ENCODE peak calls at places on chromosome 20, in four cellular contexts. One of them, this sample, is unnamed.

GRCh38 chr20:44028341-44028715 is 113.7 kb downstream of the TOX2 start:
- DNase-seq in heart left ventricle: no peak
- DNase-seq in tibial artery: no peak
- DNase-seq in CD8-positive, alpha-beta memory T cell: no peak
- DNase-seq in this sample: no peak

GRCh38 chr20:52003976-52004375 is 187.6 kb downstream of the ZFP64 start:
- DNase-seq in CD8-positive, alpha-beta memory T cell: no peak
- DNase-seq in heart left ventricle: no peak
- DNase-seq in tibial artery: no peak
- DNase-seq in this sample: no peak

GRCh38 chr20:4987130-4987529 is 14.2 kb downstream of the SLC23A2 start:
- DNase-seq in heart left ventricle: no peak
- DNase-seq in tibial artery: no peak
- DNase-seq in CD8-positive, alpha-beta memory T cell: no peak
- DNase-seq in this sample: no peak

GRCh38 chr20:32621071-32621913 is 36.2 kb upstream of the NOL4L start:
- DNase-seq in heart left ventricle: no peak
- DNase-seq in CD8-positive, alpha-beta memory T cell: no peak
- DNase-seq in tibial artery: no peak
- DNase-seq in this sample: no peak

GRCh38 chr20:58048096-58048702 is 180.3 kb downstream of the ANKRD60 start:
- DNase-seq in heart left ventricle: no peak
- DNase-seq in tibial artery: no peak
- DNase-seq in CD8-positive, alpha-beta memory T cell: no peak
- DNase-seq in this sample: no peak

GRCh38 chr20:50019466-50020256 is 36.9 kb downstream of the SNAI1 start:
- DNase-seq in tibial artery: no peak
- DNase-seq in heart left ventricle: peak; percentile 32
- DNase-seq in CD8-positive, alpha-beta memory T cell: no peak
- DNase-seq in this sample: peak; percentile 87

GRCh38 chr20:47392015-47392720 is 35.7 kb upstream of the ZMYND8 start:
- DNase-seq in heart left ventricle: no peak
- DNase-seq in CD8-positive, alpha-beta memory T cell: no peak
- DNase-seq in tibial artery: no peak
- DNase-seq in this sample: peak; percentile 89

GRCh38 chr20:49948809-49949507 is 12.8 kb downstream of the RNF114 start:
- DNase-seq in CD8-positive, alpha-beta memory T cell: no peak
- DNase-seq in heart left ventricle: no peak
- DNase-seq in tibial artery: no peak
- DNase-seq in this sample: no peak

GRCh38 chr20:24951536-24952047 is 2.5 kb downstream of the CST7 start:
- DNase-seq in CD8-positive, alpha-beta memory T cell: no peak
- DNase-seq in tibial artery: no peak
- DNase-seq in heart left ventricle: no peak
- DNase-seq in this sample: no peak

GRCh38 chr20:51372176-51372803 is 170.2 kb downstream of the NFATC2 start:
- DNase-seq in heart left ventricle: peak; percentile 66
- DNase-seq in CD8-positive, alpha-beta memory T cell: peak; percentile 41
- DNase-seq in tibial artery: peak; percentile 57
- DNase-seq in this sample: peak; percentile 82

GRCh38 chr20:64038579-64039292 is 2.8 kb downstream of the C20orf204 start:
- DNase-seq in CD8-positive, alpha-beta memory T cell: peak; percentile 66
- DNase-seq in heart left ventricle: peak; percentile 91
- DNase-seq in tibial artery: peak; percentile 55
- DNase-seq in this sample: peak; percentile 61
- H3K27ac ChIP-seq in CD8-positive, alpha-beta memory T cell: no peak overlapping the region
- H3K27ac ChIP-seq in heart left ventricle: peak overlapping the region; percentile 66
- H3K27ac ChIP-seq in tibial artery: no peak overlapping the region
- H3K27ac ChIP-seq in this sample: no peak overlapping the region

DNA sequence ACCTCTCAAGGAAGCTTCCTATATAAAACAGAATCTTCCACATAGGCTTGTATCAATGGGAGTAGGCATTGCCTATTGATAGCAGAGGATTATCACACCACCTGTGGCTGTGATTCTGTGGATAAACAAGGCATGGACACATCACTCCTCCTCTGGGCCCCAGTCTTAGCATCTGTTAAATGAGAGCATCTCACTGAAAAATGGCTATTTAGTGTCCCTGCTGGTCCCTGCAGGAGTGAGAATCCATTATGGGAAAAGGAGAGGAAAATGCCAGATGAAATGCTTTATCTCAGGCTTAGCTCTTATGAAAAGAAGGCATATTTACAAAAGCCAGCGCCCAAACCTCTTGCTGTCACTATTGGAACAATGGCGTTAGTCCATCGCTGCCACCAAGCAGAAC is 658.5 kb upstream of the CHD6 start:
- DNase-seq in tibial artery: no peak
- DNase-seq in heart left ventricle: no peak
- DNase-seq in CD8-positive, alpha-beta memory T cell: no peak
- DNase-seq in this sample: no peak
- H3K27ac ChIP-seq in tibial artery: no peak overlapping the region
- H3K27ac ChIP-seq in heart left ventricle: no peak overlapping the region
- H3K27ac ChIP-seq in CD8-positive, alpha-beta memory T cell: no peak overlapping the region
- H3K27ac ChIP-seq in this sample: no peak overlapping the region

GRCh38 chr20:46270977-46271744 is 37.1 kb downstream of the CDH22 start:
- DNase-seq in CD8-positive, alpha-beta memory T cell: no peak
- DNase-seq in heart left ventricle: no peak
- DNase-seq in tibial artery: no peak
- DNase-seq in this sample: no peak

GRCh38 chr20:46267108-46267820 is 41.0 kb downstream of the CDH22 start:
- DNase-seq in CD8-positive, alpha-beta memory T cell: no peak
- DNase-seq in heart left ventricle: no peak
- DNase-seq in tibial artery: no peak
- DNase-seq in this sample: no peak

GRCh38 chr20:46269372-46269771 is 38.9 kb downstream of the CDH22 start:
- DNase-seq in CD8-positive, alpha-beta memory T cell: no peak
- DNase-seq in heart left ventricle: no peak
- DNase-seq in tibial artery: no peak
- DNase-seq in this sample: no peak

GRCh38 chr20:46268131-46268611 is 40.1 kb downstream of the CDH22 start:
- DNase-seq in CD8-positive, alpha-beta memory T cell: no peak
- DNase-seq in heart left ventricle: no peak
- DNase-seq in tibial artery: no peak
- DNase-seq in this sample: no peak

GRCh38 chr20:46268662-46269061 is 39.6 kb downstream of the CDH22 start:
- DNase-seq in heart left ventricle: no peak
- DNase-seq in CD8-positive, alpha-beta memory T cell: no peak
- DNase-seq in tibial artery: no peak
- DNase-seq in this sample: no peak
- H3K27ac ChIP-seq in heart left ventricle: no peak overlapping the region
- H3K27ac ChIP-seq in CD8-positive, alpha-beta memory T cell: no peak overlapping the region
- H3K27ac ChIP-seq in tibial artery: no peak overlapping the region
- H3K27ac ChIP-seq in this sample: no peak overlapping the region

DNA sequence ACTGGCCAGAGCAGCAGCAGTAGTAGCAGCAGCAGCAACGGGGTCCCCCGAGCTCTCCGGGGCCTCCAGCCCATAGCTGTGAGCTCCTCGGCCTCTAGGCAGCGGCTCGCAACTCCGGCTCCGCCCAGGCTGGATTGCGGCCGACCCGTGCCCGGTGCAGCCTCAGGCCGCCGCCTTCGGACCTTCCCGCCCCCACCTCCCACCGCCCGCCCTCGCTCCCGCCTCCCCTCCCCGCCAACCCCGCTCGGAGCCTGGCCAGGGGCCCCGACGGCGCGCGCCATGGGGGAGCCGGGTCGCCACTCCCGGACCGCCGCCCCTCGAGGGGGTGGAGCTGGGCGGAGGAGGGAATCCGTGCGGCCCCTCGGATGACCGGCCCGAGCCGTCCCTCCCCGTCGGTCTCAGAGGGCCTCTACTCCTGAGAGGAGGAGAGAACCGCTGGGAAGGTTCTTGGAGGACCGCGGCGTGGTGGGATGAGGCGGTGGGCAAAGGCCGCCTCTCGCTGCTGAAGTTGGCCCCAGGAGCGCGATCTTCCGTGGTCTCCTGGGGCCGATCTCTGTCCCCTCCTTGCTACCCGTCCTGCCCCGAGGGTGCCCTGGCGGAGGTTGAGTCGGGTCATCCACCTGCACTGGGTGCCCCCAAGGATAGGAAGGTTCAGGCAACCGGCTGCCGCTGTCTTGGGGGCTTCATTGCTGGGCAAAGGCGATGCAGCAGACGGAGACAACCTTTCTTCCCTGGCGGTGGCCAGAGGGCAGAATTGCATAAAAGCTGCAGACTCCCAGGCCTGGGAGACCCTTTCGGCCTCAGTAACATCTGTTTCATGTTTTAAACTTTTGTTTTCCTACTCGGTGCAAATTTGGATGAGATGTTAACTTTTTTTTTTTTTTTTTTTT is at the start of gene ADAM33:
- DNase-seq in CD8-positive, alpha-beta memory T cell: no peak
- DNase-seq in tibial artery: no peak
- DNase-seq in heart left ventricle: no peak
- DNase-seq in this sample: no peak
- H3K27ac ChIP-seq in CD8-positive, alpha-beta memory T cell: no peak within 1 kb of the TSS
- H3K27ac ChIP-seq in tibial artery: peak within 1 kb of the TSS; percentile 90
- H3K27ac ChIP-seq in heart left ventricle: no peak within 1 kb of the TSS
- H3K27ac ChIP-seq in this sample: no peak within 1 kb of the TSS

DNA sequence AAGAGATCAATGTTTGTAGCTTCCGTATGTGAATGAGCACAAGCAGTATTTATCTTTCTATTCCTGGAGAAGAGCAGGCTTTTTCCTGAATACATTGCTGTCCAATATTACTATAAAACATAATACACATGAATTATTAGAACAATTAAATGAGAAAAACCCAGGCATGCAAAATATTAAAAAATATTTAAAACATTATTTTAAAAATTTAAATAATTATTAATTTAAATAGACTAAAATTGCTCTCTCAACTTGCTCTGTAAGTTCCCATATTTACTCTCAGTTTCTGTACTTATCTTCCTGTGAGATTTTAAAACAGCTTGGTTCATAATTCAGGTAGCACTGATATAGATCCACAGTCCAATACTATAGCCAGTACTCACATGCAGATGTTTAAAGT is 97.0 kb downstream of the PLCB1 start:
- DNase-seq in heart left ventricle: no peak
- DNase-seq in tibial artery: no peak
- DNase-seq in CD8-positive, alpha-beta memory T cell: no peak
- DNase-seq in this sample: no peak
- H3K27ac ChIP-seq in heart left ventricle: no peak overlapping the region
- H3K27ac ChIP-seq in tibial artery: no peak overlapping the region
- H3K27ac ChIP-seq in CD8-positive, alpha-beta memory T cell: no peak overlapping the region
- H3K27ac ChIP-seq in this sample: no peak overlapping the region

GRCh38 chr20:23129891-23130621 is 43.9 kb upstream of the CD93 start:
- DNase-seq in CD8-positive, alpha-beta memory T cell: no peak
- DNase-seq in heart left ventricle: no peak
- DNase-seq in tibial artery: no peak
- DNase-seq in this sample: peak; percentile 7
- H3K27ac ChIP-seq in CD8-positive, alpha-beta memory T cell: peak overlapping the region; percentile 87
- H3K27ac ChIP-seq in heart left ventricle: no peak overlapping the region
- H3K27ac ChIP-seq in tibial artery: no peak overlapping the region
- H3K27ac ChIP-seq in this sample: peak overlapping the region; percentile 73

DNA sequence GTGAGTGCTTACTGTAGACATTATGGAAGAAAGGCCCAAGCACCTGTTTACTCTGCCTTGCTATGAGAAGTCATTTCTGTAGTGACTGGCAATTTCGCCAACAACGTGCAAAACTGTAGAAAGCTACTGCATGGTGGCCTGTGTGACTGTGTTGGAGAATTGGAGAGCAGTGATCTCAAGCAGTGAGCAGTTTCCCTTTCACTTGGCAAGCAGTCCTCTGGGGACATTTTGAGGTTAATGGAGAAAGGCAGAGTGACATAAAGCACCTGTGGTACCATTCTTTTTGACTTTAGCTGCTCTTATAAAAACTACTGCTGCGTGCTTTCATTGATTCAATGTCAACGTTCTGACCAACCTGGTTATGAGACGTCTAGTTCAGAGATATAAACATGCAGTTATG is 382.6 kb upstream of the JAG1 start:
- DNase-seq in CD8-positive, alpha-beta memory T cell: no peak
- DNase-seq in heart left ventricle: no peak
- DNase-seq in tibial artery: no peak
- DNase-seq in this sample: no peak
- H3K27ac ChIP-seq in CD8-positive, alpha-beta memory T cell: no peak overlapping the region
- H3K27ac ChIP-seq in heart left ventricle: no peak overlapping the region
- H3K27ac ChIP-seq in tibial artery: peak overlapping the region; percentile 4
- H3K27ac ChIP-seq in this sample: no peak overlapping the region

DNA sequence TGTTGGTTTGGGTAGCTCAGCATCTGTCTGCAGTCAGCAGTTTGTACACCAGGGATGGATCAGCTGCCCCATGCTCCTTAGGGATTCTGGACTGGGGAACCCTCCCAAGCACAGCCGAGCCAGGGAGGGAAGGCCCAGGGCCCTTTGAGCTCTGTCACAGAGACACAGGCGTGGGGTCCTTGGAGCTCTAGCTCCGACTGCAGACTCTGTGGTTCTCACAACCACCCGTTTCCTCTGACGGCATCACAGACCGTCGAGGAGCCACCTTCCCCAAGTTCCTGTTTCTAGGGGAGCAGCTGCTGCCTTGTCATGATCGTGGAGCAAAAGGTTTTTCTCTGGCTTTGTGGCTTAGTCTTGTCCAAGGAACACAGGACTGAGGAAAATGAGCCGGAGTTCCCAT is at the start of gene SLA2:
- DNase-seq in tibial artery: no peak
- DNase-seq in heart left ventricle: no peak
- DNase-seq in CD8-positive, alpha-beta memory T cell: peak; percentile 54
- DNase-seq in this sample: no peak
- H3K27ac ChIP-seq in tibial artery: no peak within 1 kb of the TSS
- H3K27ac ChIP-seq in heart left ventricle: no peak within 1 kb of the TSS
- H3K27ac ChIP-seq in CD8-positive, alpha-beta memory T cell: peak within 1 kb of the TSS; percentile 71
- H3K27ac ChIP-seq in this sample: no peak within 1 kb of the TSS

GRCh38 chr20:45341579-45341938 is 6.7 kb downstream of the SDC4 start:
- DNase-seq in heart left ventricle: no peak
- DNase-seq in tibial artery: no peak
- DNase-seq in CD8-positive, alpha-beta memory T cell: no peak
- DNase-seq in this sample: peak; percentile 64
- H3K27ac ChIP-seq in heart left ventricle: peak overlapping the region; percentile 84
- H3K27ac ChIP-seq in tibial artery: peak overlapping the region; percentile 98
- H3K27ac ChIP-seq in CD8-positive, alpha-beta memory T cell: no peak overlapping the region
- H3K27ac ChIP-seq in this sample: peak overlapping the region; percentile 93

GRCh38 chr20:33908351-33908750 is 85.4 kb upstream of the RALY start:
- DNase-seq in CD8-positive, alpha-beta memory T cell: no peak
- DNase-seq in heart left ventricle: no peak
- DNase-seq in tibial artery: no peak
- DNase-seq in this sample: no peak
- H3K27ac ChIP-seq in CD8-positive, alpha-beta memory T cell: no peak overlapping the region
- H3K27ac ChIP-seq in heart left ventricle: no peak overlapping the region
- H3K27ac ChIP-seq in tibial artery: peak overlapping the region; percentile 46
- H3K27ac ChIP-seq in this sample: no peak overlapping the region

This sample was measured in adrenal gland.